ENCODE peak calls at places on chromosome 13, in five cellular contexts. P, B, H, W and M are unnamed samples.

GRCh38 chr13:45527699-45528462 is 63.1 kb downstream of the COG3 start:
- DNase-seq in P (no peak), B (no peak), H (no peak), W (peak; percentile 66), M (no peak)

GRCh38 chr13:75357576-75358295 is 124.2 kb downstream of the TBC1D4 start:
- DNase-seq in P (peak; percentile 29), B (no peak), H (no peak), W (no peak), M (no peak)

GRCh38 chr13:60112771-60113170 is 51.0 kb downstream of the DIAPH3 start:
- DNase-seq in P (no peak), B (no peak), H (no peak), W (no peak), M (no peak)

GRCh38 chr13:73672492-73672891 is 461.7 kb downstream of the KLF12 start:
- DNase-seq in P (no peak), B (no peak), H (no peak), W (no peak), M (no peak)

GRCh38 chr13:36858285-36858684 is 39.3 kb downstream of the RFXAP start:
- DNase-seq in P (no peak), B (no peak), H (no peak), W (no peak), M (no peak)

GRCh38 chr13:39765801-39766463 is 110.5 kb downstream of the COG6 start:
- DNase-seq in P (peak; percentile 25), B (no peak), H (no peak), W (peak; percentile 46), M (peak; percentile 19)

GRCh38 chr13:38372818-38373217 is 23.2 kb downstream of the UFM1 start:
- DNase-seq in P (no peak), B (no peak), H (no peak), W (no peak), M (no peak)

GRCh38 chr13:46345400-46345799 is 41.7 kb downstream of the RUBCNL start:
- DNase-seq in P (no peak), B (peak; percentile 21), H (no peak), W (no peak), M (no peak)

GRCh38 chr13:113765241-113765910 is 6.3 kb downstream of the TMEM255B start:
- DNase-seq in P (no peak), B (no peak), H (no peak), W (no peak), M (no peak)

GRCh38 chr13:51786425-51787010 is 17.4 kb downstream of the DHRS12 start:
- DNase-seq in P (no peak), B (no peak), H (no peak), W (no peak), M (no peak)

GRCh38 chr13:114115796-114116195 is 16.6 kb downstream of the RASA3 start:
- DNase-seq in P (peak; percentile 3), B (peak; percentile 4), H (no peak), W (peak; percentile 2), M (no peak)

GRCh38 chr13:113558461-113558860 is 26.1 kb upstream of the TFDP1 start:
- DNase-seq in P (no peak), B (no peak), H (no peak), W (peak; percentile 4), M (no peak)

GRCh38 chr13:26968431-26969335 is 202.9 kb downstream of the USP12 start:
- DNase-seq in P (no peak), B (no peak), H (no peak), W (peak; percentile 76), M (no peak)

GRCh38 chr13:60260440-60260839 is 96.7 kb upstream of the DIAPH3 start:
- DNase-seq in P (no peak), B (no peak), H (no peak), W (no peak), M (no peak)

GRCh38 chr13:23271331-23271730 is 90.6 kb downstream of the SGCG start:
- DNase-seq in P (no peak), B (no peak), H (no peak), W (no peak), M (no peak)

GRCh38 chr13:21573920-21574712 is 29.9 kb downstream of the MICU2 start:
- DNase-seq in P (no peak), B (no peak), H (no peak), W (no peak), M (no peak)

GRCh38 chr13:94706854-94707399 is 5.4 kb downstream of the SOX21 start:
- DNase-seq in P (no peak), B (no peak), H (no peak), W (no peak), M (no peak)

GRCh38 chr13:37869756-37870488 is at the start of gene TRPC4:
- DNase-seq in P (peak; percentile 20), B (no peak), H (no peak), W (peak; percentile 31), M (peak; percentile 81)

GRCh38 chr13:39776439-39776838 is 121.0 kb downstream of the COG6 start:
- DNase-seq in P (no peak), B (no peak), H (no peak), W (no peak), M (no peak)

GRCh38 chr13:53439439-53440225 is 411.0 kb downstream of the OLFM4 start:
- DNase-seq in P (no peak), B (no peak), H (no peak), W (no peak), M (no peak)

GRCh38 chr13:65497265-65497664 is 1732.9 kb downstream of the PCDH9 start:
- DNase-seq in P (no peak), B (no peak), H (no peak), W (no peak), M (no peak)

GRCh38 chr13:100510208-100510997 is 78.2 kb downstream of the GGACT start:
- DNase-seq in P (no peak), B (no peak), H (no peak), W (no peak), M (no peak)

GRCh38 chr13:49569993-49570689 is 15.2 kb downstream of the RCBTB1 start:
- DNase-seq in P (no peak), B (no peak), H (no peak), W (no peak), M (no peak)

GRCh38 chr13:36801035-36801434 is 18.0 kb upstream of the RFXAP start:
- DNase-seq in P (no peak), B (no peak), H (no peak), W (no peak), M (no peak)

GRCh38 chr13:24203726-24204295 is 43.3 kb downstream of the SPATA13 start:
- DNase-seq in P (no peak), B (no peak), H (no peak), W (no peak), M (no peak)

GRCh38 chr13:36421447-36421846 is 10.8 kb upstream of the CCNA1 start:
- DNase-seq in P (no peak), B (no peak), H (no peak), W (no peak), M (no peak)

GRCh38 chr13:39159393-39159792 is 121.1 kb downstream of the NHLRC3 start:
- DNase-seq in P (no peak), B (no peak), H (no peak), W (no peak), M (no peak)

GRCh38 chr13:51858433-51859247 is 3.1 kb upstream of the CCDC70 start:
- DNase-seq in P (no peak), B (no peak), H (no peak), W (no peak), M (no peak)

GRCh38 chr13:67438465-67438864 is 208.3 kb upstream of the PCDH9 start:
- DNase-seq in P (no peak), B (no peak), H (no peak), W (no peak), M (no peak)

GRCh38 chr13:84959818-84960217 is 839.4 kb downstream of the SLITRK6 start:
- DNase-seq in P (no peak), B (no peak), H (no peak), W (no peak), M (no peak)

GRCh38 chr13:98549006-98549727 is 27.7 kb downstream of the STK24 start:
- DNase-seq in P (no peak), B (no peak), H (no peak), W (no peak), M (no peak)
- H3K4me1 ChIP-seq in P (peaks cover 55% of the 10 kb centered on the region), B (peaks cover 19% of the 10 kb centered on the region), H (peaks cover 28% of the 10 kb centered on the region), W (peaks cover 23% of the 10 kb centered on the region), M (no peaks in the 10 kb centered on the region)

DNA sequence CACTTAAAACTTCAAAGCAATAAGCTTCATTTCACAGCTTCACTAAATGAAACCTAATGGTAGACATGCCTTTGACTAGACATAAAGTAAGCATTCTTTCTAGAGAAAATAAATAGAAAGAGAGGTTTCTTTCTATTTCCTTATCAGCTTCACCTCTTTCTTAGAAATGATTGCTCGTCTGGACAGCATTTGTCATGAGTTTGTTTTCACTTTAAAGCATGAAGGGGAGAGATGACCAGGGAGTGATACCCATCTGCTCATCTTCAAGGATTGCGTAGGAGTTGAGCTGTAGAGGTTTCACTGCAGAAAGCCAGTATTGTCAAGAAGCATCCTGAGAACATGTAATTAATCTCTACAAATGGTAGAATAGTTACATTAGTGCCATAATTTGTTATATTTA is 61.3 kb downstream of the COL4A2 start:
- DNase-seq in P (no peak), B (no peak), H (no peak), W (no peak), M (no peak)
- H3K4me1 ChIP-seq in P (peaks cover 49% of the 10 kb centered on the region), B (peaks cover 8% of the 10 kb centered on the region), H (peaks cover 84% of the 10 kb centered on the region), W (peaks cover 1% of the 10 kb centered on the region), M (peaks cover 31% of the 10 kb centered on the region)

DNA sequence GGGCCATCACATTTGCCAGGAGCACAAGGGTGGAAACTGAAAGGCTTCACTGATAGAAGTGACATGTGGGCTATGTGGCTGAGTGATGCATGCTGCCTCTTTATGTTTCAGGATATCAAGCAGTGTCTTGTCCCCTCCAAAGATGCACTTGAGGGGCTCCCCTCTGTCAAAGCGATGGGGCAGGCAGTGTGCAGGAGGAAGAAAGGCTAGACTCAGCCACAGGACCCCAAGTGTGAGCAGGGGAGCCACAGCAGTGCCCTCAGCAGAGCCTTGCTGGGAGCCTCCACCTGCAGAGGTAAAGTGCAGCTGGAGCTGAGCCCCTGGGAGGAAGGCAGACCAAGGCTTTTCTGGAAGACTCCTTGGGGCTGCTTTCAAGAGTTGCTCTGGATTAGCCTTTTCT is 247.4 kb downstream of the DLEU7 start:
- DNase-seq in P (no peak), B (no peak), H (no peak), W (no peak), M (no peak)
- H3K4me1 ChIP-seq in P (peaks cover 53% of the 10 kb centered on the region), B (no peaks in the 10 kb centered on the region), H (no peaks in the 10 kb centered on the region), W (no peaks in the 10 kb centered on the region), M (no peaks in the 10 kb centered on the region)

GRCh38 chr13:99316224-99316623 is 9.0 kb upstream of the GPR183 start:
- DNase-seq in P (no peak), B (no peak), H (no peak), W (no peak), M (no peak)

GRCh38 chr13:99313941-99314340 is 6.7 kb upstream of the GPR183 start:
- DNase-seq in P (no peak), B (no peak), H (no peak), W (no peak), M (no peak)

GRCh38 chr13:99314640-99315176 is 7.5 kb upstream of the GPR183 start:
- DNase-seq in P (no peak), B (no peak), H (no peak), W (no peak), M (no peak)

GRCh38 chr13:99316657-99317244 is 9.6 kb upstream of the GPR183 start:
- DNase-seq in P (no peak), B (no peak), H (no peak), W (peak; percentile 37), M (no peak)

DNA sequence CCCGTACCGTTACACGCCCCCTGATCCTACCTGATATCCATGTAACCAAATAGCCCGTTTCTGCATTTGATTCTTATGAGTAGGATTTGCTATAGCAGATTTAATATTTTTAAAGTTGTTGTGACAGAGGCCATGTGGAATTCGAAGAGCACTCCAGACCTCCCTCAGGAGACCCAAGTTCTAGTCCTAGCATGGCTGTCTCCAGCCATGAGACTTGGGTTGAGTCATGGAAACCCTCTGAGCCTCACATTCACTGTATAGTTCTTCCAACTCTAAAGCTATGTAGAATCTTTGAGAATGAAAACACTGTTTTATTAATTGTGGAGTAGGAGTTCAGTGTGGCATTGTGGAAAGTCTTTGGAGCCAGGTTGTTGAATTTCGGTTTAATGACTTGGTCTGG is 8.0 kb upstream of the GPR183 start:
- DNase-seq in P (no peak), B (no peak), H (no peak), W (no peak), M (no peak)
- H3K4me1 ChIP-seq in P (peaks cover 13% of the 10 kb centered on the region), B (peaks cover 6% of the 10 kb centered on the region), H (peaks cover 9% of the 10 kb centered on the region), W (no peaks in the 10 kb centered on the region), M (peaks cover 25% of the 10 kb centered on the region)